ENCODE peak calls at places on chromosomes 13 and 19, in ten cellular contexts. Z is neural progenitor cell, O is lower lobe of right lung, Q is Peyer's patch, B is fibroblast of lung, K is uterus, M is hepatocyte, I is heart left ventricle, U is transverse colon, W is thoracic aorta. N is an unnamed sample. For H3K4me1, the result is how much of the 10 kb centered on the place peaks cover.

GRCh38 chr19:33384983-33385382 is 11.5 kb downstream of the CEBPG start:
- DNase-seq in Z (no peak), O (no peak), Q (peak), B (no peak), K (no peak), M (no peak), I (no peak), U (no peak), W (no peak), N (no peak)

GRCh38 chr19:42024622-42025111 is 30.6 kb upstream of the ATP1A3 start:
- DNase-seq in Z (no peak), O (no peak), Q (no peak), B (peak), K (peak), M (peak), I (peak), U (peak), W (no peak), N (peak)

GRCh38 chr19:36169084-36169760 is 17.0 kb upstream of the COX7A1 start:
- DNase-seq in Z (no peak), O (no peak), Q (peak), B (no peak), K (no peak), M (peak), I (peak), U (peak), W (no peak), N (no peak)

GRCh38 chr13:79056706-79057105 is 349.3 kb downstream of the RBM26 start:
- DNase-seq in Z (no peak), O (no peak), Q (no peak), B (no peak), K (no peak), M (no peak), I (no peak), U (no peak), W (no peak), N (no peak)

GRCh38 chr19:38686530-38686888 is 39.1 kb downstream of the ACTN4 start:
- DNase-seq in Z (no peak), O (no peak), Q (peak), B (no peak), K (no peak), M (no peak), I (no peak), U (peak), W (no peak), N (no peak)

GRCh38 chr19:46610851-46611770 is 10.0 kb downstream of the CALM3 start:
- DNase-seq in Z (no peak), O (no peak), Q (no peak), B (peak), K (no peak), M (no peak), I (peak), U (peak), W (no peak), N (no peak)

GRCh38 chr13:29935309-29935981 is 85.0 kb upstream of the UBL3 start:
- DNase-seq in Z (no peak), O (peak), Q (no peak), B (no peak), K (no peak), M (no peak), I (no peak), U (peak), W (no peak), N (no peak)

GRCh38 chr13:49560270-49561063 is 24.9 kb downstream of the RCBTB1 start:
- DNase-seq in Z (peak), O (no peak), Q (no peak), B (peak), K (no peak), M (peak), I (no peak), U (peak), W (no peak), N (peak)

GRCh38 chr19:46623915-46624502 is 880 bp downstream of the PTGIR start:
- DNase-seq in Z (no peak), O (no peak), Q (no peak), B (no peak), K (no peak), M (no peak), I (no peak), U (no peak), W (no peak), N (no peak)

DNA sequence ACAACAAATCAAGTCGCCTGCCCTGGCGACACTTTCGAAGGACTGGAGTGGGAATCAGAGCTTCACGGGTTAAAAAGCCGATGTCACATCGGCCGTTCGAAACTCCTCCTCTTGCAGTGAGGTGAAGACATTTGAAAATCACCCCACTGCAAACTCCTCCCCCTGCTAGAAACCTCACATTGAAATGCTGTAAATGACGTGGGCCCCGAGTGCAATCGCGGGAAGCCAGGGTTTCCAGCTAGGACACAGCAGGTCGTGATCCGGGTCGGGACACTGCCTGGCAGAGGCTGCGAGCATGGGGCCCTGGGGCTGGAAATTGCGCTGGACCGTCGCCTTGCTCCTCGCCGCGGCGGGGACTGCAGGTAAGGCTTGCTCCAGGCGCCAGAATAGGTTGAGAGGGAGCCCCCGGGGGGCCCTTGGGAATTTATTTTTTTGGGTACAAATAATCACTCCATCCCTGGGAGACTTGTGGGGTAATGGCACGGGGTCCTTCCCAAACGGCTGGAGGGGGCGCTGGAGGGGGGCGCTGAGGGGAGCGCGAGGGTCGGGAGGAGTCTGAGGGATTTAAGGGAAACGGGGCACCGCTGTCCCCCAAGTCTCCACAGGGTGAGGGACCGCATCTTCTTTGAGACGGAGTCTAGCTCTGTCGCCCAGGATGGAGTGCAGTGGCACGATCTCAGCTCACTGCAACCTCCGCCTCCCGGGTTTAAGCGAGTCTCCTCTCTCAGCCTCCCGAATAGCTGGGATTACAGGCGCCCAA is at the start of gene LDLR:
- DNase-seq in Z (peak), O (peak), Q (peak), B (peak), K (peak), M (peak), I (peak), U (peak), W (peak), N (peak)
- H3K4me1 ChIP-seq in Z (under half), O (half or more), Q (half or more), B (under half), K (under half), M (under half), I (half or more), U (under half), W (half or more), N (under half)

DNA sequence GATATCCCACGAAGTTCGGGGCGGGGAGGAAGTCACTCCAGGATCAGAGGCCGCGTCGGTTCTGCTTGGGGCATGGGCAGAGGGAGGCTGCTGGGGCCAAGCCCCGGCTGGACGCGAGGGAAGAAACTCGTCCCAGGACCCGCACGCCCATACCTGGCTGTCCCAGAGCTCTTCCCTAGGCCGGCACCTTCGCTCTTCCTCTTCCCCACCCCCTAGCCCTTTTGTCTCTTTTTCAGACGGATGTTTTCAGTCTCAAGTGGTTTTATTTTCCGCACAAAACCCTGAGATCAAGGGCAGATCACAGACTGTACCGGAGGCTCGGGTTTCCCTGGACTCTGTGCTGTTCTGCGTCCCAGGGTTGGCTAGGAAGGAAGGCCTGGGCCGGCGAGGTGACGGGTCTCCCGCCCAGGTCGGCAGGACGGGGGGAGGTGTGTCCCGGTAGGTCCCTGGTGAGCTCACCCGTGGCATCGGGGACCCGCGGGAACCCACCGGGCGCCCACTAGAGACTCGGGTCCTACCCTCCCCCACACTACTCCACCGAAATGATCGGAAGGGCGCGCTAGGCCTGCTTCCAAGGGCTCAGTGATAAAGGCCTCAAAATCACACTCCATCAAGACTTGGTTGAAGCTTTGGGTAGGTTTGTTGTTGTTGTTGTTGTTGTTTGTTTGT is 7.9 kb downstream of the ZIC2 start:
- DNase-seq in Z (peak), O (no peak), Q (no peak), B (no peak), K (no peak), M (no peak), I (no peak), U (no peak), W (no peak), N (no peak)
- H3K4me3 ChIP-seq in Z (peak), O (no peak), Q (no peak), B (no peak), K (no peak), M (no peak), I (no peak), U (no peak), W (peak), N (no peak)

GRCh38 chr19:13034636-13035035 is 39.4 kb downstream of the NFIX start:
- DNase-seq in Z (no peak), O (no peak), Q (no peak), B (no peak), K (no peak), M (no peak), I (no peak), U (no peak), W (no peak), N (no peak)
- H3K4me1 ChIP-seq in Z (under half), O (half or more), Q (half or more), B (under half), K (under half), M (under half), I (half or more), U (half or more), W (half or more), N (half or more)

DNA sequence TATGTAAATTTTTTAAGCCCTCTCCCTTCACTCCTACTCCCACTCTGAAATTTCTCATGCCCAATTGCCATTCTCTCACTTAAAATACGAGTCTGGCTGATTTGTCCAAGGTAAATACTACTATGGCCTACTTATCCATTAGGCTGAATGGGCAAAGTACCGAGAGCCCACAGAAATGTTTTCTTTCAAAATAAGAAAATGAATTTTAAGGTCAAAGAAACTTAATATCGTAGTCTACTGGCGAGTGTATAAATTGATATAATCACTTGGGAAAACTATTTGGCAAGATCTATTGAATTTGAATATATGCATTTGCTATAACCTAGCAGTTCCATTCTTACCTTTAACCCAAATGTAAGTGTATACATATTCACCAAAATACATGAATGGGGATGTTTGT is 32.7 kb downstream of the ZNF45 start:
- DNase-seq in Z (no peak), O (no peak), Q (no peak), B (no peak), K (no peak), M (no peak), I (no peak), U (no peak), W (no peak), N (no peak)
- H3K4me3 ChIP-seq in Z (peak), O (peak), Q (no peak), B (peak), K (no peak), M (peak), I (peak), U (no peak), W (peak), N (peak)

GRCh38 chr19:3670796-3671679 is 29.2 kb downstream of the PIP5K1C start:
- DNase-seq in Z (no peak), O (peak), Q (peak), B (peak), K (peak), M (peak), I (peak), U (peak), W (peak), N (peak)

GRCh38 chr19:3669134-3669436 is 31.2 kb downstream of the PIP5K1C start:
- DNase-seq in Z (no peak), O (no peak), Q (no peak), B (no peak), K (no peak), M (no peak), I (no peak), U (no peak), W (no peak), N (no peak)

GRCh38 chr19:3670258-3670795 is 29.9 kb downstream of the PIP5K1C start:
- DNase-seq in Z (peak), O (no peak), Q (no peak), B (peak), K (peak), M (peak), I (peak), U (peak), W (peak), N (peak)

GRCh38 chr19:3668331-3669133 is 31.7 kb downstream of the PIP5K1C start:
- DNase-seq in Z (no peak), O (no peak), Q (no peak), B (no peak), K (peak), M (peak), I (peak), U (no peak), W (no peak), N (peak)

DNA sequence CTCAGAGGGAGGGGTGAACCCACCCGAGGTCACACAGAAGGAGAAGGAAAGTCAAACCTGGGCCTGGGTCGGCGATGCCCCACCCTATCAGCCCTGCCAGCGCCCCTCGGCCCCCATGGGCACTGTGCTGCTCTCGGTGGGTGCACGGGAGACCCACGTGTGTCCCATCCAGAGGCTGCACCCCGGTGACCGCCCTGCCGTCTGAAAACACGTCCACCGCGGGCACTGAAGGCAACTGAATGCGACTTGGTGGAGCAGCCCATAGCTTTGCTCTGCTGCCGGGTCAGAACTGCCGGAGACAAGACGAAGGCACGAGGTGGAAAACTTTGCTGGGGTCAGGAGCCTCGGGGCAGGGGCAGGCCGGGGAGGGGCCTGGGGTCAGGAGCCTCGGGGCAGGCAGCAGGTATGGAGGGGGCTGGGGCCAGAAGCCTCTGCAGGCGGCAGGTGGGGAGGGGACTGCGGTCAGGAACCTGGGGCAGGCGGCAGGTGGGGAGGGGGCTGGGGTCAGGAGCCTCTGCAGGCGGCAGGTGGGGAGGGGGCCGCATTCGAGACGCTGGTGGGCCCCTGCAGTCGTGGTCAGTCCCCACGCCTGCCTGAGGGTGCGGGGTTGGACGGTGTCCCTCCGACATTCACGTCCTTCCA is 30.5 kb downstream of the PIP5K1C start:
- DNase-seq in Z (no peak), O (no peak), Q (no peak), B (no peak), K (no peak), M (no peak), I (no peak), U (no peak), W (no peak), N (no peak)
- H3K4me1 ChIP-seq in Z (under half), O (under half), Q (half or more), B (under half), K (under half), M (under half), I (under half), U (under half), W (half or more), N (under half)

DNA sequence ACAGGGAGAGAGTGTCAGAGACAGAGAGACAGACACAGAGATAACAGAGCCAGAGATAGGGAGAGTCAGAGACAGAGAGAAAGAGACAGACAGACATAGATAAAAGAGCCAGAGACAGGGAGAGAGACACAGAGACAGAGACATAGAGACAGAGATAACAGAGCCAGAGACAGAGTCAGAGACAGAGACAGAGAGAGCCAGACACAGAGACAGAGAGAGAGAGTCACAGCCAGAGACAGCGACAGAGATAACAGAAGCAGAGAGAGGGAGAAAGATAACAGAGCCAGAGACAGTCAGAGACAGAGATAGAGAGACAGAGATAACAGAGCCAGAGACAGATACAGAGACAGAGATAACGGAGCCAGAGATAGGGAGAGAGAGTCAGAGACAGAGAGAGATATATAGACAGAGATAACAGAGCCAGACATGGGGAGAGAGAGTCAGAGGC is 865 bp upstream of the TNFSF9 start:
- DNase-seq in Z (no peak), O (no peak), Q (no peak), B (no peak), K (no peak), M (no peak), I (no peak), U (no peak), W (no peak), N (no peak)
- H3K4me3 ChIP-seq in Z (no peak), O (peak), Q (no peak), B (peak), K (no peak), M (peak), I (peak), U (no peak), W (peak), N (peak)

GRCh38 chr13:114140909-114141255 is 8.5 kb upstream of the RASA3 start:
- DNase-seq in Z (no peak), O (no peak), Q (peak), B (no peak), K (no peak), M (no peak), I (peak), U (no peak), W (no peak), N (no peak)

GRCh38 chr13:114142640-114143490 is 10.4 kb upstream of the RASA3 start:
- DNase-seq in Z (no peak), O (peak), Q (peak), B (peak), K (no peak), M (no peak), I (peak), U (peak), W (no peak), N (no peak)

GRCh38 chr13:114140131-114140908 is 7.9 kb upstream of the RASA3 start:
- DNase-seq in Z (no peak), O (no peak), Q (peak), B (no peak), K (no peak), M (no peak), I (peak), U (peak), W (no peak), N (no peak)

GRCh38 chr13:114141261-114141996 is 9.0 kb upstream of the RASA3 start:
- DNase-seq in Z (no peak), O (no peak), Q (no peak), B (no peak), K (no peak), M (no peak), I (peak), U (no peak), W (no peak), N (no peak)

DNA sequence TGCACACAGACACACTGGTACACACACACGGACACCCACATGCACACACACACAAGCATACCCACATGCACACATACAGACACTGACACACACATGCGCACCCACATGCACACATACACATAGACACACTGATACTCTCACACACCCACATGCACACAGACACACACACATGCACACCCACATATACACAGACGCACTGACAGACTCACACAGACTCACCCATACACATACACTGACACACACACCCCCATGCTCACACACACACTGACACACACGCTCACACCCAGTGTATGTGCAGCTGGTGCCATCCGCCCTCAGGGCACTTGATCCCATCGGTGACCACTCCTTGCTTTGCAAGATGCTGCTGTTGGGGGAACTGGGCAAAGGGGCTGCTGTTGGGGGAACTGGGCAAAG is 9.7 kb upstream of the RASA3 start:
- DNase-seq in Z (no peak), O (no peak), Q (no peak), B (no peak), K (no peak), M (no peak), I (peak), U (no peak), W (no peak), N (no peak)
- H3K4me1 ChIP-seq in Z (under half), O (under half), Q (under half), B (under half), K (under half), M (under half), I (under half), U (under half), W (under half), N (under half)

DNA sequence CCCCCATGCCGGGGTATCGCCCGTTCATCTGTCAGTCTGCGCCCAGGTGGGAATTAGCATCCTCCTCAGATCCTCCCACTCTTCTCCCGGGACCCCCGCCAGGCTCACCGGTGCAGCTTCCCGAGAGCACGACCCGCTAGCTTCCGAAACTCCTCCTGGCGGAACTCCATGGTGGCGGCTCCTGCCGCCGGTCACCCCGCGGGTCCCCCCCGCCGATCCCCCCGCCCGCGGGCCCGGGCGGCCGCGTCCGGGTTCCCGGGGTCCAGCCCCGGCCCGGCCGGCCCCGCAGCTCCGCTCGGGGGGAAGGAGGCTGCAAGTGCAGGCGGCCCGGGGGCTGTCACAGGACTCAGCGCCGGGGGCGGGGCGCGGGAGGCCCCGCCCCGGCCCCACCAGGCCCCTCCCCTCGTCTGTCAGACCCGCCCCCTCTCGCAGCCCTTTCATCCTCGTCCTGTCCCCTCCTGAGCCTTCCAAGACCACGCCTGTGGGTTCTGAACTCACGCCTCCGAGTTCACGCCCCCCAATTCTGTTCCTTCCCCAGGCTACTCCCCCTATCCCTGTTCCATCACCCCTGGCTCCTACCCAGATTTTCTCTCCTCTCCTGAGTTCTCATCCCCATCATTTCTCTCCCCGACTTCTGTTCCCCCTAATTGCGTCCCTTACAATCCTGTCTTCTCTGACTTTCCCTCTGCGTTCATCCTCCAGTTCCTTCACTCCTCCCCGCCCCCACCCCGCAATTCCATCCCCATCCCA is at the start of gene SLC17A7:
- DNase-seq in Z (peak), O (no peak), Q (no peak), B (no peak), K (peak), M (peak), I (peak), U (peak), W (no peak), N (peak)
- H3K4me3 ChIP-seq in Z (peak), O (peak), Q (peak), B (no peak), K (no peak), M (no peak), I (peak), U (peak), W (peak), N (peak)

N was measured in adipocyte.